ENCODE peak calls at places on chromosomes 1 and 21, in eight cellular contexts. F is cardiac fibroblast, B is astrocyte, G is dorsolateral prefrontal cortex, Q is HepG2, S is colonic mucosa, I is tibial artery, M is endothelial cell of umbilical vein. X is an unnamed sample.

GRCh38 chr1:156502749-156503671 is 2.4 kb upstream of the MEF2D start:
- DNase-seq in F (peak), B (peak), G (peak), Q (no peak), S (peak), I (peak), M (peak), X (peak)

GRCh38 chr1:111992396-111992985 is 3.0 kb upstream of the KCND3 start:
- DNase-seq in F (no peak), B (no peak), G (peak), Q (no peak), S (no peak), I (no peak), M (no peak), X (no peak)

GRCh38 chr21:36325373-36326010 is 5.5 kb downstream of the MORC3 start:
- DNase-seq in F (no peak), B (peak), G (no peak), Q (peak), S (no peak), I (no peak), M (no peak), X (peak)

GRCh38 chr1:98053471-98054366 is 132.9 kb upstream of the DPYD start:
- DNase-seq in F (peak), B (peak), G (peak), Q (peak), S (peak), I (peak), M (peak), X (peak)

GRCh38 chr1:214124281-214124805 is 136.6 kb downstream of the PROX1 start:
- DNase-seq in F (no peak), B (no peak), G (no peak), Q (no peak), S (no peak), I (no peak), M (peak), X (no peak)

GRCh38 chr1:62175568-62176179 is 19.0 kb upstream of the L1TD1 start:
- DNase-seq in F (peak), B (peak), G (no peak), Q (peak), S (peak), I (no peak), M (peak), X (peak)

GRCh38 chr1:6330410-6330827 is 63.1 kb downstream of the ACOT7 start:
- DNase-seq in F (peak), B (peak), G (peak), Q (no peak), S (no peak), I (no peak), M (no peak), X (peak)

GRCh38 chr1:234149217-234149616 is 224.0 kb upstream of the COA6 start:
- DNase-seq in F (no peak), B (peak), G (no peak), Q (no peak), S (no peak), I (no peak), M (no peak), X (peak)

GRCh38 chr1:47788761-47789160 is 208.4 kb downstream of the TRABD2B start:
- DNase-seq in F (no peak), B (no peak), G (no peak), Q (no peak), S (no peak), I (no peak), M (no peak), X (no peak)

GRCh38 chr1:205920861-205921558 is 22.2 kb downstream of the SLC26A9 start:
- DNase-seq in F (no peak), B (no peak), G (no peak), Q (no peak), S (no peak), I (no peak), M (no peak), X (no peak)

GRCh38 chr1:111967067-111967690 is 22.3 kb downstream of the KCND3 start:
- DNase-seq in F (no peak), B (no peak), G (no peak), Q (no peak), S (no peak), I (no peak), M (no peak), X (no peak)

GRCh38 chr1:234313171-234313570 is 60.1 kb upstream of the COA6 start:
- DNase-seq in F (no peak), B (no peak), G (no peak), Q (peak), S (no peak), I (no peak), M (no peak), X (no peak)

GRCh38 chr21:44881586-44881939 is 8.1 kb upstream of the PTTG1IP start:
- DNase-seq in F (no peak), B (no peak), G (no peak), Q (no peak), S (no peak), I (no peak), M (no peak), X (no peak)

GRCh38 chr1:187415065-187415464 is 586.3 kb downstream of the PLA2G4A start:
- DNase-seq in F (no peak), B (peak), G (no peak), Q (no peak), S (no peak), I (no peak), M (no peak), X (no peak)

GRCh38 chr1:228723921-228724320 is 11.4 kb upstream of the RHOU start:
- DNase-seq in F (no peak), B (no peak), G (no peak), Q (peak), S (no peak), I (no peak), M (no peak), X (no peak)

GRCh38 chr1:29122662-29122986 is 1.1 kb downstream of the TMEM200B start:
- DNase-seq in F (peak), B (peak), G (no peak), Q (no peak), S (peak), I (peak), M (peak), X (peak)

GRCh38 chr1:156750932-156751723 is at the start of gene HDGF:
- DNase-seq in F (peak), B (no peak), G (no peak), Q (no peak), S (peak), I (peak), M (peak), X (peak)

GRCh38 chr1:12172042-12172851 is 5.5 kb downstream of the TNFRSF1B start:
- DNase-seq in F (no peak), B (no peak), G (no peak), Q (no peak), S (no peak), I (no peak), M (no peak), X (no peak)

GRCh38 chr1:207414606-207415108 is 39.5 kb upstream of the CR2 start:
- DNase-seq in F (no peak), B (no peak), G (no peak), Q (no peak), S (no peak), I (no peak), M (no peak), X (no peak)

GRCh38 chr1:212607924-212608208 is 695 bp upstream of the ATF3 start:
- DNase-seq in F (no peak), B (no peak), G (no peak), Q (no peak), S (no peak), I (no peak), M (no peak), X (no peak)

GRCh38 chr1:75502776-75503175 is 108.1 kb downstream of the SLC44A5 start:
- DNase-seq in F (peak), B (peak), G (no peak), Q (no peak), S (no peak), I (no peak), M (peak), X (no peak)

GRCh38 chr21:37017951-37018679 is 11.6 kb downstream of the RIPPLY3 start:
- DNase-seq in F (no peak), B (no peak), G (no peak), Q (no peak), S (no peak), I (no peak), M (no peak), X (no peak)

GRCh38 chr1:68347415-68347814 is 102.3 kb downstream of the RPE65 start:
- DNase-seq in F (no peak), B (no peak), G (peak), Q (no peak), S (no peak), I (peak), M (no peak), X (no peak)

GRCh38 chr1:15347182-15347581 is 62.5 kb upstream of the EFHD2 start:
- DNase-seq in F (no peak), B (no peak), G (no peak), Q (no peak), S (no peak), I (no peak), M (no peak), X (no peak)

GRCh38 chr1:182890927-182891610 is 51.9 kb downstream of the DHX9 start:
- DNase-seq in F (no peak), B (no peak), G (no peak), Q (no peak), S (no peak), I (no peak), M (no peak), X (no peak)

GRCh38 chr21:41425954-41426655 is at the start of gene MX1:
- DNase-seq in F (peak), B (peak), G (peak), Q (peak), S (peak), I (peak), M (peak), X (peak)

GRCh38 chr1:41806472-41807155 is 112.1 kb downstream of the HIVEP3 start:
- DNase-seq in F (no peak), B (no peak), G (no peak), Q (no peak), S (no peak), I (no peak), M (no peak), X (no peak)

GRCh38 chr1:20028125-20028524 is 41.9 kb upstream of the PLA2G5 start:
- DNase-seq in F (peak), B (no peak), G (no peak), Q (no peak), S (no peak), I (no peak), M (no peak), X (no peak)

GRCh38 chr1:99472893-99473292 is 173.0 kb upstream of the PALMD start:
- DNase-seq in F (peak), B (peak), G (no peak), Q (no peak), S (no peak), I (no peak), M (no peak), X (peak)

GRCh38 chr1:219123041-219123440 is 50.6 kb upstream of the LYPLAL1 start:
- DNase-seq in F (peak), B (no peak), G (no peak), Q (no peak), S (no peak), I (peak), M (no peak), X (peak)

GRCh38 chr1:59215766-59216291 is 81.1 kb upstream of the FGGY start:
- DNase-seq in F (no peak), B (no peak), G (no peak), Q (no peak), S (no peak), I (no peak), M (no peak), X (no peak)
- H3K4me3 ChIP-seq in F (no peak), B (no peak), G (no peak), Q (no peak), S (no peak), I (no peak), M (no peak), X (no peak)

DNA sequence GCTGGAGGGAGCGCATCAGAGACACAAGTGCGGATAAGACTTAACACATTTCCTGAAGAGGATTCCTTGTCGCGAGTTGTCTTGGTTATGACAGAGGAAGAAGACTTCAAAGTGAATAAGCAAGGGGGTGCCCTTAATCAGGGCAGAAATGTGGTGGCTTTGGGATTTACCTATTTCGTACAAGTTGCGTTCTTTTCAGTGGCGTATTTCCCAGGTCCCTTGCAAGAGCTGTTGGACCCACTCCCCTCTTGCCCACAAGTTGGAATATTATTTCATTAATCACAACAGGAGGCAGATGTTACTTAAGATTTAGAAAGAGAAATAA is 121.8 kb downstream of the ESRRG start:
- DNase-seq in F (no peak), B (no peak), G (no peak), Q (no peak), S (no peak), I (no peak), M (no peak), X (no peak)
- H3K4me3 ChIP-seq in F (peak), B (peak), G (peak), Q (peak), S (peak), I (peak), M (peak), X (peak)

DNA sequence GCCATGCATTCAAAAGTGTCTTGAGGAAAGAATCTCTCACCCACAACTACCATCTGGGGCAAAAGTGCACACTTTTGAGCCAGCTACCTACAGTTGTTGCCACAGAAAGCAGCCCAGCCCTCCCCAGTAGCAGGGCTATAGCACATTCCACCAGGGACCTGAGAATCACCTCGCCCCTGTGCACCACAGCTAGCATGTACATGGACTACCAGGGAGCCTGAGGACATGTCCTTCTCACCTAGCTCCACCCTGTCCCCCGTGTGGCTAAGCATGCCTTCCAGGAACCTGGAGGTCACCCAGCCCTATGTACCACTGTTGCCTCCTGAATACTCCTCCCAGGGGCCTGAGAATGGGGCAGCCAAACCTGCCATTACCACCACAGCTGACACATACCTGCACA is 16.9 kb downstream of the SPRR2G start:
- DNase-seq in F (no peak), B (no peak), G (no peak), Q (no peak), S (no peak), I (no peak), M (no peak), X (no peak)
- H3K4me3 ChIP-seq in F (no peak), B (no peak), G (no peak), Q (no peak), S (no peak), I (no peak), M (no peak), X (no peak)

GRCh38 chr1:152168535-152168868 is 9.5 kb upstream of the RPTN start:
- DNase-seq in F (peak), B (no peak), G (no peak), Q (no peak), S (no peak), I (no peak), M (no peak), X (no peak)
- H3K4me3 ChIP-seq in F (no peak), B (no peak), G (no peak), Q (no peak), S (no peak), I (no peak), M (no peak), X (no peak)

X was measured in AG10803.